ENCODE peak calls at places on chromosomes 4 and X, in eight cellular contexts. One of them, this sample, is unnamed.

GRCh38 chr4:108303488-108304177 is 134.9 kb upstream of the LEF1 start:
- DNase-seq in endothelial cell of umbilical vein: no peak
- DNase-seq in H9: no peak
- DNase-seq in endothelial cell: no peak
- DNase-seq in sigmoid colon: no peak
- DNase-seq in AG04450: no peak
- DNase-seq in neural progenitor cell: no peak
- DNase-seq in endodermal cell: no peak
- DNase-seq in this sample: peak; percentile 35

GRCh38 chrX:25020391-25021131 is 4.8 kb upstream of the ARX start:
- DNase-seq in endothelial cell of umbilical vein: no peak
- DNase-seq in H9: peak; percentile 83
- DNase-seq in endothelial cell: peak; percentile 70
- DNase-seq in sigmoid colon: no peak
- DNase-seq in AG04450: no peak
- DNase-seq in neural progenitor cell: peak; percentile 90
- DNase-seq in endodermal cell: peak; percentile 94
- DNase-seq in this sample: peak; percentile 68

GRCh38 chr4:17512973-17513665 is 1.2 kb upstream of the QDPR start:
- DNase-seq in endothelial cell of umbilical vein: no peak
- DNase-seq in H9: no peak
- DNase-seq in endothelial cell: no peak
- DNase-seq in sigmoid colon: no peak
- DNase-seq in AG04450: no peak
- DNase-seq in neural progenitor cell: no peak
- DNase-seq in endodermal cell: no peak
- DNase-seq in this sample: no peak

GRCh38 chr4:73446336-73446938 is 10.4 kb downstream of the AFP start:
- DNase-seq in endothelial cell of umbilical vein: peak; percentile 40
- DNase-seq in H9: no peak
- DNase-seq in endothelial cell: peak; percentile 15
- DNase-seq in sigmoid colon: no peak
- DNase-seq in AG04450: no peak
- DNase-seq in neural progenitor cell: peak; percentile 69
- DNase-seq in endodermal cell: no peak
- DNase-seq in this sample: peak; percentile 81

GRCh38 chr4:180336494-180337090 is 1906.6 kb upstream of the TENM3 start:
- DNase-seq in endothelial cell of umbilical vein: no peak
- DNase-seq in H9: no peak
- DNase-seq in endothelial cell: no peak
- DNase-seq in sigmoid colon: no peak
- DNase-seq in AG04450: no peak
- DNase-seq in neural progenitor cell: no peak
- DNase-seq in endodermal cell: no peak
- DNase-seq in this sample: no peak

GRCh38 chrX:13128104-13128503 is 83.7 kb upstream of the FAM9C start:
- DNase-seq in endothelial cell of umbilical vein: peak; percentile 28
- DNase-seq in H9: no peak
- DNase-seq in endothelial cell: no peak
- DNase-seq in sigmoid colon: no peak
- DNase-seq in AG04450: no peak
- DNase-seq in neural progenitor cell: no peak
- DNase-seq in endodermal cell: no peak
- DNase-seq in this sample: no peak

GRCh38 chrX:68717196-68717595 is 69.7 kb downstream of the STARD8 start:
- DNase-seq in endothelial cell of umbilical vein: no peak
- DNase-seq in H9: no peak
- DNase-seq in endothelial cell: no peak
- DNase-seq in sigmoid colon: peak; percentile 41
- DNase-seq in AG04450: no peak
- DNase-seq in neural progenitor cell: no peak
- DNase-seq in endodermal cell: no peak
- DNase-seq in this sample: no peak

GRCh38 chr4:146442801-146443200 is 78.9 kb downstream of the SLC10A7 start:
- DNase-seq in endothelial cell of umbilical vein: no peak
- DNase-seq in H9: no peak
- DNase-seq in endothelial cell: no peak
- DNase-seq in sigmoid colon: no peak
- DNase-seq in AG04450: no peak
- DNase-seq in neural progenitor cell: no peak
- DNase-seq in endodermal cell: no peak
- DNase-seq in this sample: no peak

GRCh38 chr4:4327652-4328121 is 37.6 kb downstream of the ZBTB49 start:
- DNase-seq in endothelial cell of umbilical vein: peak; percentile 10
- DNase-seq in H9: peak; percentile 93
- DNase-seq in endothelial cell: peak; percentile 72
- DNase-seq in sigmoid colon: peak; percentile 66
- DNase-seq in AG04450: no peak
- DNase-seq in neural progenitor cell: peak; percentile 74
- DNase-seq in endodermal cell: peak; percentile 95
- DNase-seq in this sample: peak; percentile 91

GRCh38 chr4:88803600-88804096 is 106.0 kb upstream of the NAP1L5 start:
- DNase-seq in endothelial cell of umbilical vein: peak; percentile 34
- DNase-seq in H9: no peak
- DNase-seq in endothelial cell: no peak
- DNase-seq in sigmoid colon: peak; percentile 72
- DNase-seq in AG04450: peak; percentile 56
- DNase-seq in neural progenitor cell: no peak
- DNase-seq in endodermal cell: no peak
- DNase-seq in this sample: no peak

GRCh38 chr4:113173132-113173531 is 123.7 kb downstream of the ANK2 start:
- DNase-seq in endothelial cell of umbilical vein: no peak
- DNase-seq in H9: no peak
- DNase-seq in endothelial cell: no peak
- DNase-seq in sigmoid colon: no peak
- DNase-seq in AG04450: no peak
- DNase-seq in neural progenitor cell: no peak
- DNase-seq in endodermal cell: no peak
- DNase-seq in this sample: no peak

GRCh38 chrX:125680366-125680765 is 360.7 kb downstream of the TEX13C start:
- DNase-seq in endothelial cell of umbilical vein: no peak
- DNase-seq in H9: no peak
- DNase-seq in endothelial cell: no peak
- DNase-seq in sigmoid colon: no peak
- DNase-seq in AG04450: no peak
- DNase-seq in neural progenitor cell: no peak
- DNase-seq in endodermal cell: no peak
- DNase-seq in this sample: no peak

GRCh38 chr4:45350438-45350837 is 624.1 kb upstream of the GNPDA2 start:
- DNase-seq in endothelial cell of umbilical vein: no peak
- DNase-seq in H9: no peak
- DNase-seq in endothelial cell: no peak
- DNase-seq in sigmoid colon: no peak
- DNase-seq in AG04450: no peak
- DNase-seq in neural progenitor cell: no peak
- DNase-seq in endodermal cell: no peak
- DNase-seq in this sample: peak; percentile 31

GRCh38 chr4:152935138-152935537 is 985 bp upstream of the FHDC1 start:
- DNase-seq in endothelial cell of umbilical vein: no peak
- DNase-seq in H9: peak; percentile 73
- DNase-seq in endothelial cell: no peak
- DNase-seq in sigmoid colon: no peak
- DNase-seq in AG04450: no peak
- DNase-seq in neural progenitor cell: peak; percentile 76
- DNase-seq in endodermal cell: peak; percentile 87
- DNase-seq in this sample: peak; percentile 86

GRCh38 chr4:140858897-140859296 is 102.7 kb upstream of the TBC1D9 start:
- DNase-seq in endothelial cell of umbilical vein: no peak
- DNase-seq in H9: no peak
- DNase-seq in endothelial cell: no peak
- DNase-seq in sigmoid colon: no peak
- DNase-seq in AG04450: no peak
- DNase-seq in neural progenitor cell: no peak
- DNase-seq in endodermal cell: peak; percentile 73
- DNase-seq in this sample: no peak

GRCh38 chr4:102196221-102196620 is 149.1 kb downstream of the SLC39A8 start:
- DNase-seq in endothelial cell of umbilical vein: peak; percentile 61
- DNase-seq in H9: no peak
- DNase-seq in endothelial cell: no peak
- DNase-seq in sigmoid colon: no peak
- DNase-seq in AG04450: no peak
- DNase-seq in neural progenitor cell: peak; percentile 12
- DNase-seq in endodermal cell: no peak
- DNase-seq in this sample: no peak

GRCh38 chr4:12595986-12596385 is 888.2 kb downstream of the RAB28 start:
- DNase-seq in endothelial cell of umbilical vein: no peak
- DNase-seq in H9: no peak
- DNase-seq in endothelial cell: no peak
- DNase-seq in sigmoid colon: no peak
- DNase-seq in AG04450: no peak
- DNase-seq in neural progenitor cell: no peak
- DNase-seq in endodermal cell: peak; percentile 53
- DNase-seq in this sample: peak; percentile 42

DNA sequence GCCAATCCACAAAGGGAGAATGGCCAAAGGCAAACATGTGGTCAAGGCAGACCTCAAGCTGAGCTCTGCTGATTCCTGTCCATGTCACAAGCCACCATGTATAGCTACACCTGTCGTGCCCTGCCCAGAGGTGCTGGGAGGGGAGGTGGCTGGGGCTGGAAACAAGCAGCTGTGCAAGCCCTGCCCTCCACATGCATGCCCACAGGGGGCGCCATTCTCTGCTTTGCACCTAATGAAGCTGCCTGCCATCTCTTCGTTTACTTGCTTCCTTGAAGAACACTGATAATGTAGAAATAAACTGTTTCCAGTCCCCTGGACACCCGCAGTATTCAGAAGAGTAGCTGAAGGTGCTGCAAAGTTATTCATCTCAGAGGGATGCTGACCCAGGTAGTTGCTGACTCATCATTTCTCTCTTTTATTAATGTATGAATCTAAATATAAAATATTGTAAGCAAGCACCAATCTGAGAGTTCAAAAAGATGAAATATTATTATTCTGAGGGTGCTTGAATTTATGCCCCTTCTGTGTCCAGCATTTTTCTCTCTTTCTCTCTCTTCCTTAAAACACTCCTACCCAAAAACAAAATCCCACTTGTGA is 278.6 kb downstream of the ADGRA3 start:
- DNase-seq in endothelial cell of umbilical vein: no peak
- DNase-seq in H9: peak; percentile 86
- DNase-seq in endothelial cell: peak; percentile 69
- DNase-seq in sigmoid colon: no peak
- DNase-seq in AG04450: no peak
- DNase-seq in neural progenitor cell: peak; percentile 76
- DNase-seq in endodermal cell: peak; percentile 93
- DNase-seq in this sample: peak; percentile 91
- TF ChIP-seq CTCF in endothelial cell of umbilical vein: no peak
- TF ChIP-seq CTCF in H9: peak; percentile 96
- TF ChIP-seq CTCF in endothelial cell: peak; percentile 83
- TF ChIP-seq CTCF in sigmoid colon: peak; percentile 12
- TF ChIP-seq CTCF in AG04450: peak; percentile 48
- TF ChIP-seq CTCF in neural progenitor cell: peak; percentile 81
- TF ChIP-seq CTCF in endodermal cell: peak; percentile 95
- TF ChIP-seq CTCF in this sample: peak; percentile 95

DNA sequence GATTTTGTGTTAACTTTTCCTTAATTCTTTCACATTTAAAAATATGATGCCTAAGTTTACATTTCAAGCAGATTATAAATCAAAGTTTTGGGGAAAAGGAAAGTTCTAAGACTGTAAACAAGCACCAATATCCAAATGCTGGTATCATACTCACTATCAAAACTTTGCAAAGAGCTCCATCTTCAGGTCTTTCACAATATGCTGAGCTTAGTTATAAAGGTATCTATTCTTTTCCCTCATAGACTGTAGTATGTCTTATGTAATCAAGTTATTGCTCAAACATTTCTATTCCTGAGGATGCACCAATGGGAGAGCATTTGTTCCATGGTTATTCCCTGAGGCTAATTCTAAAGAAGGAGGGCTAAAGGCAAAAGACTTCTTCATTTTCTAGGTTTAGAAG is 207.9 kb upstream of the FAM241A start:
- DNase-seq in endothelial cell of umbilical vein: peak; percentile 10
- DNase-seq in H9: no peak
- DNase-seq in endothelial cell: no peak
- DNase-seq in sigmoid colon: no peak
- DNase-seq in AG04450: no peak
- DNase-seq in neural progenitor cell: peak; percentile 13
- DNase-seq in endodermal cell: no peak
- DNase-seq in this sample: peak; percentile 47
- TF ChIP-seq CTCF in endothelial cell of umbilical vein: no peak
- TF ChIP-seq CTCF in H9: peak; percentile 62
- TF ChIP-seq CTCF in endothelial cell: no peak
- TF ChIP-seq CTCF in sigmoid colon: no peak
- TF ChIP-seq CTCF in AG04450: no peak
- TF ChIP-seq CTCF in neural progenitor cell: peak; percentile 51
- TF ChIP-seq CTCF in endodermal cell: peak; percentile 76
- TF ChIP-seq CTCF in this sample: peak; percentile 66

DNA sequence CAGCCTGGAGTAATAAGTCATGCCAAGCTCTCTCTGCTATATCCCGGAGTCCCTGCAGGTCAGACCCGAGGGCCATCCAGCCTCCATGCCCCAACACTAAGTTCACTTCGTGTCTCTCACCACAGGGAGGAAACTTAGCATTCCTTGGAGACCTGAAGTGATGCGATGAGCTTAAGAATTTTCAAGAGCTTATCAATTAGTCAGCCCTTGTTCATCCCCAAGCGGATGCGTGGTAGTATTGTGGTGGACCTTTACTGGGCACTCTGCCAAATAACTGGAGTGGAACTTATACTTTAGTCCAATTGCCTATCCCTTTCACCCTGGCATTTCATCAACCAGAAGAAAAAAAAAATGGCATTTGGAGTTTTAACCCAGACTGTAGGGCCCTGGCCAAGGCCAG is 137.2 kb downstream of the RELL1 start:
- DNase-seq in endothelial cell of umbilical vein: peak; percentile 50
- DNase-seq in H9: no peak
- DNase-seq in endothelial cell: no peak
- DNase-seq in sigmoid colon: no peak
- DNase-seq in AG04450: no peak
- DNase-seq in neural progenitor cell: no peak
- DNase-seq in endodermal cell: no peak
- DNase-seq in this sample: no peak
- TF ChIP-seq CTCF in endothelial cell of umbilical vein: no peak
- TF ChIP-seq CTCF in H9: no peak
- TF ChIP-seq CTCF in endothelial cell: no peak
- TF ChIP-seq CTCF in sigmoid colon: no peak
- TF ChIP-seq CTCF in AG04450: no peak
- TF ChIP-seq CTCF in neural progenitor cell: no peak
- TF ChIP-seq CTCF in endodermal cell: no peak
- TF ChIP-seq CTCF in this sample: no peak

GRCh38 chr4:1382776-1383727 is 23.2 kb downstream of the NKX1-1 start:
- DNase-seq in endothelial cell of umbilical vein: no peak
- DNase-seq in H9: no peak
- DNase-seq in endothelial cell: no peak
- DNase-seq in sigmoid colon: peak; percentile 59
- DNase-seq in AG04450: no peak
- DNase-seq in neural progenitor cell: no peak
- DNase-seq in endodermal cell: peak; percentile 29
- DNase-seq in this sample: no peak
- TF ChIP-seq CTCF in endothelial cell of umbilical vein: no peak
- TF ChIP-seq CTCF in H9: no peak
- TF ChIP-seq CTCF in endothelial cell: no peak
- TF ChIP-seq CTCF in sigmoid colon: no peak
- TF ChIP-seq CTCF in AG04450: no peak
- TF ChIP-seq CTCF in neural progenitor cell: no peak
- TF ChIP-seq CTCF in endodermal cell: no peak
- TF ChIP-seq CTCF in this sample: no peak